ENCODE peak calls at places on chromosomes 5 and 9, in four cellular contexts. A is neural crest cell, J is GM10248, V is MCF 10A. E is an unnamed sample.

GRCh38 chr9:7125231-7125630 is 367.5 kb downstream of the KDM4C start:
- DNase-seq in A (no peak), V (no peak), J (no peak), E (no peak)

GRCh38 chr5:81986126-81986525 is 14.3 kb downstream of the ATG10 start:
- DNase-seq in V (no peak), J (no peak), A (no peak), E (no peak)

GRCh38 chr5:74232281-74232680 is 408.2 kb downstream of the ENC1 start:
- DNase-seq in J (no peak), A (no peak), V (peak), E (no peak)

GRCh38 chr5:174505621-174506020 is 218.8 kb upstream of the MSX2 start:
- DNase-seq in J (no peak), A (no peak), V (peak), E (no peak)

GRCh38 chr5:172919525-172920446 is 39.4 kb upstream of the RPL26L1 start:
- DNase-seq in J (no peak), A (no peak), V (peak), E (no peak)

GRCh38 chr5:10762178-10762775 is 1.2 kb upstream of the DAP start:
- DNase-seq in V (no peak), J (no peak), A (no peak), E (no peak)

GRCh38 chr5:139262414-139263139 is 31.0 kb upstream of the MATR3 start:
- DNase-seq in A (peak), J (peak), V (peak), E (peak)

GRCh38 chr5:113271015-113271414 is 163.8 kb downstream of the TSSK1B start:
- DNase-seq in A (no peak), V (peak), J (no peak), E (no peak)

GRCh38 chr9:7150153-7150890 is 392.5 kb downstream of the KDM4C start:
- DNase-seq in V (no peak), J (no peak), A (no peak), E (peak)

GRCh38 chr5:62708481-62709325 is 130.1 kb downstream of the LRRC70 start:
- DNase-seq in A (no peak), J (no peak), V (peak), E (no peak)

GRCh38 chr9:114953917-114954316 is 23.5 kb upstream of the TNFSF8 start:
- DNase-seq in A (no peak), J (no peak), V (peak), E (no peak)

GRCh38 chr9:111843971-111844370 is 49.2 kb upstream of the SHOC1 start:
- DNase-seq in A (no peak), V (peak), J (no peak), E (no peak)

GRCh38 chr5:149207821-149208220 is 63.8 kb upstream of the AFAP1L1 start:
- DNase-seq in A (no peak), J (no peak), V (no peak), E (no peak)

GRCh38 chr9:133276923-133277322 is 1.9 kb upstream of the ABO start:
- DNase-seq in A (no peak), V (no peak), J (no peak), E (no peak)

GRCh38 chr5:16565118-16565517 is 51.7 kb downstream of the RETREG1 start:
- DNase-seq in A (no peak), V (no peak), J (no peak), E (no peak)

GRCh38 chr5:157172408-157172807 is 6.3 kb upstream of the GARIN3 start:
- DNase-seq in A (no peak), V (no peak), J (peak), E (peak)

GRCh38 chr9:68705636-68706578 is 867 bp downstream of the PIP5K1B start:
- DNase-seq in A (peak), V (no peak), J (peak), E (no peak)

GRCh38 chr5:35029333-35029732 is 18.4 kb downstream of the AGXT2 start:
- DNase-seq in J (no peak), A (no peak), V (peak), E (no peak)

GRCh38 chr5:83721878-83722779 is 1.5 kb upstream of the HAPLN1 start:
- DNase-seq in V (no peak), J (peak), A (peak), E (no peak)

GRCh38 chr9:23587433-23587832 is 238.6 kb downstream of the ELAVL2 start:
- DNase-seq in A (no peak), J (no peak), V (peak), E (no peak)

GRCh38 chr9:132367613-132368305 is 13.0 kb upstream of the SETX start:
- DNase-seq in A (no peak), J (no peak), V (no peak), E (no peak)

GRCh38 chr5:21219255-21219654 is 1231.3 kb upstream of the CDH18 start:
- DNase-seq in A (no peak), V (peak), J (no peak), E (no peak)

DNA sequence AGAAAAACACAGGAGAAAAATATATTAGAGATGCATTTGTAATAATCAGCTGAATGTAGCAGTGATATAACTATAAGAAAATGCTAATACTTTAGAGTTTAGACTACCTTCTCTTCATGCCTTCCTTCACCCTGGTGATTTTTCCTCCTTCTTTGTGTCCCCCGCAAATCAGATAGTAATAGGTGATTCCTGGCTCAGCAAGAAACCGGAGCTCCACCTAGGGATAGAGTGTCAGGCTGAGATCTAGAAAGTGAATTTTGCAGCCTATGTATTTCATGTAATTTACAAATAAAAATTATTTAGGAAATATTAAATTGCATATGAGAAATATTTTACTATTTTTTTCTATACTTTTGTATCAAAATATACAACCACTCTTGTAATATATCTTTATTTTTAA is 109.8 kb upstream of the ST8SIA4 start:
- DNase-seq in V (no peak), A (no peak), J (no peak), E (no peak)
- TF ChIP-seq CTCF in V (no peak), A (no peak), J (no peak), E (no peak)

GRCh38 chr5:137090151-137090550 is 409.0 kb downstream of the SPOCK1 start:
- DNase-seq in V (peak), J (no peak), A (no peak), E (no peak)

GRCh38 chr5:137085206-137085605 is 413.9 kb downstream of the SPOCK1 start:
- DNase-seq in A (no peak), V (no peak), J (no peak), E (no peak)

GRCh38 chr5:137088175-137088574 is 411.0 kb downstream of the SPOCK1 start:
- DNase-seq in V (no peak), A (no peak), J (no peak), E (no peak)

GRCh38 chr5:137084016-137084415 is 415.1 kb downstream of the SPOCK1 start:
- DNase-seq in J (no peak), A (no peak), V (no peak), E (no peak)

DNA sequence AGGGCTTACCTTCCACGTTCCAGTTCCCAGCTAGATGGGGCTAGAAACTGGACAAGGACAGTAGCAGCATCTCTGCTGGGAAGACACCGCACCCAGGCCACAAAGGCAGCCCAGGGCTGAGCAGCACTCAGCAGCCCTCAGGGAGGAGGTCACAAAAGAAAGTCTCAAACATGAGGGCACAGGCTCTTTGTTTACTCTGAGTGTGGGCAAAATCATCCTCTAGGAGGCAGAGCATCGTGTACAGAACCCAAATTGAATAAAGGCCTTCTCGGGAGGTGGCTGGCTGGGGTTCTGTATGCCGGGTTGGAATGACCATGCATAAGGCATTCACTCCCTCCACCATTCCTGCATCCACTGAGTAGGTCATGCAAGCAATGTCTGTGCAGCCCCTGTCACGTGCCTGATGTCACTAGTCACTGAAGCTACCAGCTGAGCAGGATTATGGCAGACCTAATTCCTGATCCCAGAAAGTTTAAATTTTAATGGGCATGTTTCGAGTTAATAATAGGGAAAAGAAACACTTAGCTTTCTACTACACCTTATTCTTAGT is 412.8 kb downstream of the SPOCK1 start:
- DNase-seq in V (no peak), J (no peak), A (no peak), E (no peak)
- TF ChIP-seq CTCF in V (no peak), J (no peak), A (no peak), E (no peak)

DNA sequence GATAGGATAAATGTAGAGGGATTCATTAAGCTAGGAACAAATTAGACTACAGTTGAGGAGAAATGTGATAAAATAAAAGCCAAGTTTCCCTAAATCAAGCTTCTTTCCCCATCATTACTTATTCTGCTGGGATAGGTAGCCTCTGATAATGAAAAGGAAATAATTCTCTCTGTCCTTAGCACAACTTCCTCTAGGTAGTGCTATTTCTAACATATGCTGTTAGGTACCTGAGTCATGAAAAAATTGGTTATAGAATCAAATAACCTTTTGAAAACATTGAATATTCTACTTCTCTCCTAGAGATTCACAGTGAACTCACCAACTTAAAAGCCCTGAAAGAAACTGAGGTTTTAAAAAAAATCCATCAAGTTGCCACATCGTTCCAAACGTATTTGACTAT is 1793.1 kb downstream of the EFNA5 start:
- DNase-seq in V (no peak), A (no peak), J (no peak), E (no peak)
- TF ChIP-seq CTCF in V (no peak), A (no peak), J (no peak), E (no peak)

DNA sequence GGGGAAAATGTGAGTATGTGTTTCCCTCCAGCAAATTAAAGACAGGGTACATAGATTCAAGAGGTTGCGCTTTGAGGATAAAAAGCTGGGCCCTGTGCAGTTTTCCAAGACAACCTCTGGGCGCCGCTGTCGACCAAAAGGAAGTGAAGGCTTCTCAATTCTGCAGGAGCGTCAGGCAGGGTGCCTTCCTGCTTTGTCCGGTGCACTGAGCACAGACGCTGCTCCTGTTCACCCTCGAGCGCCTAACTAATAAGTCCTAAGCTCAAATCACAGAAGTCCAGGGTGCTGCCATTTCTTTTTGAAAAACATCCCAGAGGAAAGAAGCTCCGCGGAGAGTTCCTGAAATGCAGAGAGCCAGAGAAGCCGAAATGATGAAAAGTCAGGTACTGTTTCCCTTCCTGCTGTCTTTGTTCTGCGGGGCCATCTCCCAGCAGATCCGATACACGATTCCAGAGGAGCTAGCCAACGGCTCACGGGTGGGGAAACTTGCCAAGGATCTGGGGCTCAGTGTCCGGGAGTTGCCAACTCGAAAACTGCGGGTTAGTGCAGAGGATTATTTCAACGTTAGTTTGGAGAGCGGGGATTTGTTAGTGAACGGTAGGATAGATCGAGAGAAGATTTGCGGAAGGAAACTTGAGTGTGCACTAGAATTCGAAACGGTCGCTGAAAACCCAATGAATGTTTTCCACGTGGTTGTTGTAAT is at the start of gene PCDHGB1:
- DNase-seq in V (peak), J (peak), A (peak), E (no peak)
- TF ChIP-seq CTCF in V (peak), J (peak), A (peak), E (no peak)

GRCh38 chr5:23740029-23740428 is 232.6 kb downstream of the PRDM9 start:
- DNase-seq in J (no peak), V (peak), A (no peak), E (no peak)

DNA sequence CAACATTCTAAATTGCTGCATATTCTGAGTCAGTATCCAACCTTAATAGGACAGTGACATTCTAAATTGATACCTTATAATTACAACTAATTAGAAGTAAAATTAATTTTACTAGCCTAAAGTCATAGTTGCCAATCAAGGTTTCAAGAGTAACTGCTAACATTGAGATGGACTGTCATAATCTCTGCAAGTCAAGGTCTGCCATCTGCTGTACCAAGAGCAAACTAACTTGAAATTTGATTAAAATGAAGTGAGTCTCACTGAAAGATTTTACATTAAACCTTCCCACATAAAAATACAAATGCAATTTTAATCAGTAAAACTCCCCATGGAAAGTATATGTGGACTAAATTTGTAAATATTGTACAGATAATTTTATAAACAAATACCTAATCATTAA is 235.3 kb downstream of the PRDM9 start:
- DNase-seq in A (no peak), J (no peak), V (peak), E (no peak)
- TF ChIP-seq CTCF in A (no peak), J (no peak), V (peak), E (no peak)

GRCh38 chr5:93800988-93801811 is 59.8 kb upstream of the POU5F2 start:
- DNase-seq in V (peak), J (peak), A (peak), E (peak)
- TF ChIP-seq CTCF in V (peak), J (peak), A (peak), E (peak)

GRCh38 chr9:97990259-97990658 is 7.1 kb downstream of the ANP32B start:
- DNase-seq in J (no peak), A (no peak), V (peak), E (no peak)
- TF ChIP-seq CTCF in J (no peak), A (no peak), V (no peak), E (no peak)

DNA sequence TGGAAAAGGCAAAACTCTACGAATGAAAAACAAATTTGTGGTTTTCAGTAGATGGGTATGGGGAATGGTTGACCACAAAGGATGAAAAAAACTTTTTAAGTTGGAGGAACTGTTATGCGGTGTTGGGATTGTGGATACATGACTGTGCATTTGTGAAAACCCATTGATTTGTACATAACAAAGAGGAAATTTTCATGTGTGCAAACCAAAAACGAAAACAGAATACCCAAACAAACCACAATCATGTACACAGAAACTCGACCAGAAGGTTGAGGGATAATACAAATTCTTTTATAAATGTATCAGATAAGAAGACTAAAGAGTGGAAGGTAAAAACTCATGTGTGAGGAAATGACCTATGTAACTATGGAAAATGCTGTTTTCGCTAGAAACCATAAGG is 1012.4 kb downstream of the CDH18 start:
- DNase-seq in A (no peak), J (no peak), V (no peak), E (no peak)
- TF ChIP-seq CTCF in A (no peak), J (no peak), V (no peak), E (no peak)

GRCh38 chr9:77648458-77649108 is 461 bp upstream of the GNA14 start:
- DNase-seq in A (no peak), J (no peak), V (no peak), E (no peak)
- TF ChIP-seq CTCF in A (no peak), J (no peak), V (no peak), E (no peak)